ENCODE peak calls at places on chromosomes 12 and 14, in ten cellular contexts. W is cardiac muscle cell; L is SJSA1; H is IMR-90; O is breast epithelium; X is CD8-positive, alpha-beta memory T cell; C is testis; M is tibial artery; S is lung; J is fibroblast of lung. R is an unnamed sample.

GRCh38 chr12:41032386-41032785 is 155.7 kb upstream of the PDZRN4 start:
- DNase-seq in W (no peak), S (no peak), O (no peak), J (no peak), C (no peak), X (no peak), H (no peak), L (no peak), M (no peak), R (no peak)

GRCh38 chr14:74891870-74892269 is 10.2 kb downstream of the DLST start:
- DNase-seq in O (no peak), C (no peak), X (no peak), L (no peak), H (peak; percentile 49), W (no peak), S (peak; percentile 49), J (peak; percentile 63), M (no peak), R (no peak)

GRCh38 chr12:116423053-116423452 is 136.1 kb upstream of the MAP1LC3B2 start:
- DNase-seq in O (no peak), M (no peak), H (peak; percentile 82), X (no peak), C (no peak), W (peak; percentile 38), J (peak; percentile 18), S (no peak), L (no peak), R (no peak)

GRCh38 chr12:4282892-4283511 is 9.4 kb downstream of the CCND2 start:
- DNase-seq in M (no peak), W (no peak), L (no peak), C (no peak), J (no peak), H (no peak), S (no peak), O (no peak), X (no peak), R (no peak)

GRCh38 chr14:35975814-35976213 is 149.7 kb downstream of the BRMS1L start:
- DNase-seq in L (no peak), M (no peak), J (no peak), C (no peak), W (no peak), X (no peak), H (no peak), O (no peak), S (no peak), R (no peak)

GRCh38 chr14:50320279-50320678 is 8.2 kb downstream of the DMAC2L start:
- DNase-seq in J (peak; percentile 69), W (no peak), M (no peak), O (no peak), H (peak; percentile 82), C (peak; percentile 37), S (no peak), X (no peak), L (no peak), R (no peak)

GRCh38 chr14:101889898-101890297 is 74.5 kb upstream of the DYNC1H1 start:
- DNase-seq in J (no peak), O (no peak), L (no peak), X (no peak), H (no peak), W (no peak), C (no peak), S (no peak), M (no peak), R (no peak)

GRCh38 chr12:11581179-11581755 is 68.2 kb upstream of the ETV6 start:
- DNase-seq in H (peak; percentile 78), M (peak; percentile 67), O (peak; percentile 37), W (peak; percentile 89), J (peak; percentile 71), C (peak; percentile 86), S (peak; percentile 53), L (peak; percentile 73), X (peak; percentile 56), R (peak; percentile 81)

GRCh38 chr14:81301371-81301770 is 80.6 kb upstream of the GTF2A1 start:
- DNase-seq in O (no peak), J (no peak), X (no peak), M (no peak), S (no peak), L (no peak), W (no peak), H (no peak), C (no peak), R (no peak)

GRCh38 chr14:81298911-81299310 is 78.2 kb upstream of the GTF2A1 start:
- DNase-seq in O (no peak), L (no peak), W (no peak), C (no peak), H (no peak), S (no peak), X (no peak), J (no peak), M (no peak), R (no peak)

GRCh38 chr14:81303258-81303935 is 82.6 kb upstream of the GTF2A1 start:
- DNase-seq in M (no peak), W (no peak), H (no peak), L (no peak), S (peak; percentile 70), C (no peak), O (peak; percentile 62), J (no peak), X (no peak), R (no peak)

GRCh38 chr14:81302613-81303012 is 81.9 kb upstream of the GTF2A1 start:
- DNase-seq in C (no peak), S (no peak), O (no peak), X (no peak), J (no peak), W (no peak), H (no peak), L (no peak), M (no peak), R (no peak)

GRCh38 chr14:81301813-81302212 is 81.1 kb upstream of the GTF2A1 start:
- DNase-seq in J (no peak), S (no peak), H (no peak), M (no peak), L (no peak), C (no peak), W (no peak), O (no peak), X (no peak), R (no peak)
- H3K9me3 ChIP-seq in J (no peaks in the 10 kb centered on the region), S (peaks cover 1% of the 10 kb centered on the region), H (no peaks in the 10 kb centered on the region), M (no peaks in the 10 kb centered on the region), L (no peaks in the 10 kb centered on the region), C (no peaks in the 10 kb centered on the region), W (no peaks in the 10 kb centered on the region), O (no peaks in the 10 kb centered on the region), X (no peaks in the 10 kb centered on the region), R (no peaks in the 10 kb centered on the region)

GRCh38 chr14:23115918-23116317 is 3.1 kb downstream of the CEBPE start:
- DNase-seq in S (no peak), M (no peak), W (no peak), L (no peak), C (no peak), O (no peak), H (no peak), X (no peak), J (no peak), R (no peak)

GRCh38 chr14:23114120-23114458 is 5.0 kb downstream of the CEBPE start:
- DNase-seq in C (no peak), M (peak; percentile 46), W (no peak), S (no peak), J (no peak), O (no peak), L (no peak), X (no peak), H (no peak), R (peak; percentile 46)

GRCh38 chr14:23114669-23115491 is 4.2 kb downstream of the CEBPE start:
- DNase-seq in C (no peak), J (peak; percentile 98), M (peak; percentile 64), S (peak; percentile 67), H (peak; percentile 99), L (peak; percentile 89), W (no peak), O (peak; percentile 53), X (no peak), R (peak; percentile 58)

GRCh38 chr14:23113346-23114119 is 5.5 kb downstream of the CEBPE start:
- DNase-seq in C (no peak), S (no peak), L (no peak), M (peak; percentile 48), H (peak; percentile 45), J (peak; percentile 29), O (no peak), X (no peak), W (peak; percentile 80), R (peak; percentile 58)

DNA sequence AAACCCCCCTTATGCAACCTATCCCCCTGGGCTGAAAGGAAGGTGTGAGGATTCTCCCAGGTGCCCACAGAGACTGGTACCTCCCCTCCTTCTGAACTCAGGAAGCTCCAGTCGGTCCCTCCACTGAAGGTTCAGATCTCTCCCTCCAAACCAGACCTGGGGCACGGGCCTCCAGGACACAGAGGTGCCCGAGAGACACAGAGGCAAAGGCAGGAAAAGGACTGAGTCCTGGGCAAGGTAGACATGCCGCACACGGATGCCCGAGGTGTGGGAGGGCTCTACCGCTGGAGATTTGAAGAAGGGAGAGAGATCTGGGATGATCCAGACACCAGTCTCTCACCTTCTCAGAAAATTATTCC is 3.6 kb downstream of the CEBPE start:
- DNase-seq in M (peak; percentile 23), O (no peak), J (no peak), C (no peak), H (no peak), L (no peak), S (no peak), X (no peak), W (no peak), R (peak; percentile 32)
- H3K27ac ChIP-seq in M (no peak overlapping the region), O (no peak overlapping the region), J (peak overlapping the region; percentile 91), C (no peak overlapping the region), H (peak overlapping the region; percentile 78), L (peak overlapping the region; percentile 76), S (peak overlapping the region; percentile 13), X (no peak overlapping the region), W (peak overlapping the region; percentile 93), R (no peak overlapping the region)

GRCh38 chr12:128930591-128930990 is 77.3 kb downstream of the GLT1D1 start:
- DNase-seq in L (no peak), O (no peak), W (no peak), C (no peak), S (no peak), J (no peak), H (no peak), X (no peak), M (no peak), R (no peak)

GRCh38 chr12:128933039-128933438 is 79.8 kb downstream of the GLT1D1 start:
- DNase-seq in S (no peak), H (no peak), M (no peak), X (peak; percentile 38), O (no peak), L (no peak), C (peak; percentile 51), J (no peak), W (no peak), R (no peak)

GRCh38 chr12:128932521-128932920 is 79.2 kb downstream of the GLT1D1 start:
- DNase-seq in O (no peak), S (no peak), C (peak; percentile 19), X (no peak), H (no peak), W (no peak), J (no peak), L (no peak), M (no peak), R (no peak)

GRCh38 chr12:128929046-128929445 is 75.8 kb downstream of the GLT1D1 start:
- DNase-seq in W (no peak), S (no peak), O (no peak), H (no peak), C (no peak), M (no peak), X (no peak), J (no peak), L (no peak), R (no peak)

GRCh38 chr12:128933926-128934325 is 80.6 kb downstream of the GLT1D1 start:
- DNase-seq in H (no peak), L (no peak), C (no peak), M (no peak), S (no peak), O (no peak), W (no peak), X (no peak), J (no peak), R (no peak)
- H3K9me3 ChIP-seq in H (peaks cover 36% of the 10 kb centered on the region), L (no peaks in the 10 kb centered on the region), C (no peaks in the 10 kb centered on the region), M (no peaks in the 10 kb centered on the region), S (peaks cover 3% of the 10 kb centered on the region), O (no peaks in the 10 kb centered on the region), W (no peaks in the 10 kb centered on the region), X (no peaks in the 10 kb centered on the region), J (no peaks in the 10 kb centered on the region), R (no peaks in the 10 kb centered on the region)

GRCh38 chr14:69811868-69812252 is 14.8 kb upstream of the SLC10A1 start:
- DNase-seq in X (no peak), H (no peak), W (no peak), M (no peak), L (no peak), C (no peak), S (no peak), J (no peak), O (no peak), R (no peak)
- H3K27ac ChIP-seq in X (no peak overlapping the region), H (no peak overlapping the region), W (no peak overlapping the region), M (no peak overlapping the region), L (no peak overlapping the region), C (no peak overlapping the region), S (no peak overlapping the region), J (no peak overlapping the region), O (no peak overlapping the region), R (no peak overlapping the region)